ENCODE peak calls at places on chromosome 19, in eight cellular contexts. L, F, W, T, Z, S, U and H are unnamed samples.

GRCh38 chr19:19185853-19186728 is 5.9 kb downstream of the BORCS8 start:
- DNase-seq in T (no peak), L (no peak), U (peak), F (peak), Z (no peak), S (no peak), W (peak), H (no peak)

GRCh38 chr19:36213793-36214387 is 575 bp downstream of the ZNF565 start:
- DNase-seq in S (no peak), T (no peak), W (no peak), U (peak), L (no peak), Z (peak), F (peak), H (no peak)

GRCh38 chr19:19554074-19555023 is 16.3 kb downstream of the CILP2 start:
- DNase-seq in T (peak), F (peak), U (peak), Z (no peak), W (peak), L (no peak), S (no peak), H (no peak)

GRCh38 chr19:44611812-44612295 is 1.5 kb upstream of the IGSF23 start:
- DNase-seq in S (no peak), L (no peak), Z (no peak), U (no peak), W (no peak), F (no peak), T (no peak), H (no peak)

GRCh38 chr19:11821474-11821873 is 7.4 kb downstream of the ZNF440 start:
- DNase-seq in F (no peak), T (no peak), W (no peak), Z (no peak), U (peak), S (no peak), L (no peak), H (no peak)

GRCh38 chr19:41218615-41219507 is at the start of gene AXL:
- DNase-seq in T (peak), S (peak), Z (peak), U (peak), L (no peak), F (peak), W (no peak), H (no peak)

GRCh38 chr19:52748336-52748950 is 13.6 kb upstream of the ZNF611 start:
- DNase-seq in F (peak), L (no peak), S (no peak), W (no peak), Z (no peak), T (no peak), U (peak), H (no peak)

GRCh38 chr19:1521636-1522035 is 2.2 kb upstream of the PLK5 start:
- DNase-seq in U (no peak), T (no peak), Z (no peak), W (no peak), F (no peak), L (no peak), S (no peak), H (no peak)

GRCh38 chr19:31461814-31462539 is 112.7 kb upstream of the TSHZ3 start:
- DNase-seq in L (no peak), F (peak), U (peak), T (no peak), W (no peak), Z (no peak), S (no peak), H (no peak)

GRCh38 chr19:43950834-43951626 is at the start of gene ZNF221:
- DNase-seq in U (peak), W (peak), S (peak), Z (peak), F (peak), T (peak), L (peak), H (peak)

GRCh38 chr19:19105365-19106060 is 32.8 kb downstream of the TMEM161A start:
- DNase-seq in W (no peak), U (peak), F (peak), S (no peak), L (no peak), T (peak), Z (no peak), H (no peak)

GRCh38 chr19:347946-348861 is 3.6 kb upstream of the MIER2 start:
- DNase-seq in L (peak), W (no peak), T (no peak), F (no peak), S (no peak), U (peak), Z (no peak), H (no peak)

GRCh38 chr19:50008532-50008931 is 16.6 kb downstream of the VRK3 start:
- DNase-seq in W (no peak), U (peak), T (no peak), S (no peak), F (no peak), L (no peak), Z (no peak), H (no peak)

GRCh38 chr19:51983361-51983760 is 3.3 kb downstream of the ZNF350 start:
- DNase-seq in Z (no peak), U (no peak), L (no peak), F (no peak), W (no peak), T (no peak), S (no peak), H (no peak)

GRCh38 chr19:1846517-1847205 is 1.6 kb downstream of the REXO1 start:
- DNase-seq in Z (no peak), U (no peak), T (no peak), S (no peak), W (no peak), F (no peak), L (no peak), H (no peak)

GRCh38 chr19:57434386-57435061 is 601 bp upstream of the ZNF749 start:
- DNase-seq in U (peak), F (no peak), Z (no peak), T (no peak), L (no peak), S (no peak), W (no peak), H (peak)

GRCh38 chr19:17234911-17235617 is 9.0 kb downstream of the OCEL1 start:
- DNase-seq in S (peak), Z (no peak), U (peak), W (peak), T (peak), F (peak), L (no peak), H (no peak)

GRCh38 chr19:2044709-2045500 is 6.1 kb downstream of the MKNK2 start:
- DNase-seq in U (no peak), W (no peak), L (no peak), S (no peak), F (no peak), Z (no peak), T (no peak), H (no peak)

GRCh38 chr19:13932911-13933393 is 5.3 kb downstream of the PODNL1 start:
- DNase-seq in F (no peak), T (no peak), S (no peak), W (no peak), U (no peak), L (no peak), Z (no peak), H (no peak)

GRCh38 chr19:844300-844971 is 3.6 kb downstream of the PRTN3 start:
- DNase-seq in W (no peak), S (no peak), Z (no peak), U (no peak), L (no peak), F (no peak), T (no peak), H (no peak)

GRCh38 chr19:48741222-48741999 is 1.0 kb upstream of the RASIP1 start:
- DNase-seq in F (no peak), Z (no peak), S (no peak), U (peak), L (no peak), W (no peak), T (peak), H (no peak)

DNA sequence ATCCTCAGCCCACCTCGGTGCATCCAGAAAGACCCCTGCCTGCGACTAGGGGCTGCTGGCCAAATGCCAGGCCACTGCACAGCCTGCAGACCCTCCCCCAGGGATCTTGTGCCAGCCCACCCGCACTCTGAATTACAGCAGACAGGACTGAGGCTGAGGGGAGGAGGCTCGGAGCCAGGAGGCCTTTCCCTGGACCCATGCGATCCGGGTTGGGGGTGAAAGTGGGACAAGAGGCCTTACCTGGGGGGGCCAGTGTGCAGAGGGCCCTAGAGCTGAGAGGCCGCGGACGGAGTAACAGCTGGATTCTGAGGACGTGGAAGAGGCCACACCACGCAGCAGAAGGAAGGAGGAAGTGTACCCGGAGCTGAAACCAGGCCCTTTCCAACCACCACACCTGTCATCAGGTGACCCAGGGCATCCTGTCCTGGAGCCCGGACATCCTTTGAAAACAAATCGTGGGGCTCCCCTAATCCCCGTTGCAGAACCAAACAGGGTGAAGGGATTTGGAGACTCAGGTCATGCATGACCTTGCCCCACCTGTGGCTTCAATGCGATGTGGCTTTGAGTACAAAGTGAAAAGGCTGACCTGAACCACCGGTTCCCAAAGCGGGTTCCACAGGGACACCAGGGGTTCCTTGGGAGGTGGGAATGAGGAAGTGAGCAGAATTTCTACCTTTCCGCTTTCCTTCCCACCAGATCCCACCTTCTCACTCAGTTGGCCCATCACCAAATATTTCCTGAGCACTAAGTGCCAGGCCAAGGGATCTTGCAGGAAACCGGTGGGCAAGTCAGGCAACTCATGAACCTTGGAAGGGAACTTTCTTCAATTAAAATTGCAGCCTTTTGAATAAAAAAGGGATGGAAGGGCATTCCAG is 828 bp downstream of the FUT6 start:
- DNase-seq in U (no peak), Z (no peak), F (no peak), S (no peak), T (no peak), W (no peak), L (no peak), H (no peak)
- H3K27ac ChIP-seq in U (no peak), Z (no peak), F (no peak), S (no peak), T (no peak), W (no peak), L (no peak), H (no peak)

GRCh38 chr19:39411832-39412099 is 703 bp upstream of the PLEKHG2 start:
- DNase-seq in U (peak), W (peak), T (peak), F (peak), Z (peak), L (peak), S (peak), H (no peak)
- H3K4me3 ChIP-seq in U (peak), W (peak), T (peak), F (no peak), Z (peak), L (peak), S (peak), H (peak)

DNA sequence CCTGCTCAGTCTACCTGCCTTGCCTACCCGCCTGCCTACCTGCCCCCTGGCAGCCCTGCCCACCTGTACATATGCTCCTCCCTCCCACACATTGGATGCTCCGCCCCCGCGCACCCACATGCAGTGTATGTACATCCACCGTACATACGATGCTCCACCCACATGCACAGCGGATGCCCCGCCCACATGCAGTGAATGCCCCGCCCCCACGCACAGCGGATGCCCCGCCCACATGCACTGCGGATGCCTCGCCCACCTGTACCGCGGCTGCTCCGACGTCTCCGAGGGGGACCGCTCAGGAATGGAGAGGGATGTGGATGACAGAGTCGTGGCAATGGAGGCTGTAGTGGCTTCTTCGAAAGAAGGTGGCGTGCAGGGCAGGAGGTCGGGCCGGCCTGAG is 16.4 kb upstream of the CACTIN start:
- DNase-seq in T (no peak), W (no peak), Z (no peak), S (no peak), F (no peak), U (peak), L (no peak), H (no peak)
- H3K27ac ChIP-seq in T (no peak), W (no peak), Z (no peak), S (no peak), F (no peak), U (no peak), L (no peak), H (no peak)

DNA sequence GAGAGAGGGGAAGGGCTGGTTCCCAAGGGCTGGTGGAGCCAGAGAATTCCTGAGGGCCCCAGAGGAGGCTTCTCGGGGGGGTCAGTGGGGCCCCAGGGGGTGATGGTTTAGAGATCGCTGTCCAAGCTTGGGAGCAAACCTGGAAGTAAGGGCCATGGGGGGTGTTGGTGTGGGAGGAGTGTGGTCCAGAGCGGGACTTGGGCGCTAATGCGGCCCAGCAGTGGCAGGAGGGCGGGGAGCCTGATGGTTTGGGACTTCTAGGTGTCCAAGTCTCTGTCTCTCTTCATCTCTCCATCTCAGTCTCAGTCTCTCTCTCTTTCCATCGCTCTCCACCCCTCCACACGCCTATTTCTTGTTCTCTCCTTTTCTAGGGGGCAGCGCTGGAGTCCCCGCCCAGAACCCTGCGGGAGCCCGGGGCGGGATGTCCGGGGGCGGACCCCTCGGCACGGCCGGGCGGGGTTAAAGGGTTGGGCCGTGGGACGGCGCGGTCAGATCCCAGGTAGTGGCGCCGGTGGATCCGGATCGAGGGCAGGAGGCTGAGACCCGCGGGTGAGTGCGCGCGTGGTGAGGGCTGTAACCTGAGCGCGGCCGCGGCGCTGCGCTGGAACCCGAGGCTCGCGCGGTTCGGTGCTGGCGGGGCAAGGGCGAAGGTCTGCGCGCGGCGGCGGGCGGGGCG is at the start of gene CYP4F22:
- DNase-seq in Z (no peak), T (peak), S (no peak), U (no peak), L (no peak), F (no peak), W (peak), H (no peak)
- H3K4me3 ChIP-seq in Z (peak), T (peak), S (peak), U (no peak), L (no peak), F (no peak), W (peak), H (peak)

GRCh38 chr19:54418030-54418929 is 3.0 kb downstream of the TTYH1 start:
- DNase-seq in T (no peak), U (peak), S (no peak), F (no peak), Z (no peak), L (no peak), W (no peak), H (no peak)

GRCh38 chr19:54418930-54419800 is 3.9 kb downstream of the TTYH1 start:
- DNase-seq in W (no peak), T (no peak), S (no peak), U (no peak), F (no peak), Z (no peak), L (no peak), H (no peak)

GRCh38 chr19:54415901-54416621 is 797 bp downstream of the TTYH1 start:
- DNase-seq in L (no peak), F (no peak), S (no peak), Z (no peak), W (no peak), T (no peak), U (no peak), H (no peak)

GRCh38 chr19:54415208-54415900 is at the start of gene TTYH1:
- DNase-seq in T (no peak), S (no peak), Z (no peak), L (no peak), U (no peak), F (no peak), W (no peak), H (no peak)

DNA sequence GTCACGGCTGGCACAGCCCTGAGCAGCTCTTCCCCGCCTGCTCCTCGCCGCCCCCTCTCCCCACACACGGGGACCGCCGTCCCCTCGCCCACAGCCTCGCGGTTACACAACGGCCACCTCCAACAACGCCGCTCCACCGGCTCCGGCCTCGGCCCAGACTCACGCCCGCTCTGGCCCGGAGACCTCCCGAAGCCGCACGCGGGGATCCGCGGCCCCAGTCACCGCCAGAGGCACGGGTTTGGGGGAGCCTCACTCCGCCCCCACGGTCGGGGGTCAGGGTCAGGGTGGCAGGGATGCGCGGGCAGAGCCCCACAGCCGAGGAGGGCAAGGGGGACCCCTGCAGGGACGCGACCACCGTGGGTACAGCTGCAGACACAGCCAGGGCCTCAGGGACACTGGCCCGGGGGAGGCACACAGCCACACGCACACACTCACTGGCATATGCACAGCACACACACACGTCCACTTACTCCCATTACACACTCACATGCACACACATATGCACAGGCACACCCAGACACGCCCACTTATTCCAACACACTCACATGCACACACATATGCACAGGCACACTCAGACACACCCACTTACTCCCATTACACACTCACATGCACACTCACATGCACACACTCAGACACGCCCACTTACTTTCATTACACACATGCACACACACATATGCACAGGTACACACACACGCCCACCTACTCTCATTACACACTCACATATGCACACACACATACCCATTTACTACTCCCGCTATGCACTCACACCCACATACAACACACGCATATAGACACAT is 1.6 kb downstream of the TTYH1 start:
- DNase-seq in Z (no peak), S (no peak), T (no peak), U (no peak), L (no peak), F (no peak), W (no peak), H (no peak)
- H3K27ac ChIP-seq in Z (no peak), S (no peak), T (no peak), U (no peak), L (peak), F (no peak), W (no peak), H (no peak)

GRCh38 chr19:33683881-33684549 is 62.3 kb downstream of the CHST8 start:
- DNase-seq in W (no peak), L (peak), S (peak), Z (no peak), U (peak), T (peak), F (peak), H (no peak)
- H3K4me3 ChIP-seq in W (no peak), L (no peak), S (no peak), Z (no peak), U (no peak), T (no peak), F (no peak), H (no peak)

GRCh38 chr19:10672529-10673150 is 18.5 kb downstream of the ILF3 start:
- DNase-seq in S (no peak), U (no peak), T (no peak), Z (no peak), L (no peak), W (no peak), F (peak), H (no peak)

GRCh38 chr19:10670876-10671804 is 17.0 kb downstream of the ILF3 start:
- DNase-seq in F (no peak), T (no peak), U (no peak), S (no peak), W (no peak), Z (no peak), L (no peak), H (no peak)

GRCh38 chr19:10670187-10670586 is 16.0 kb downstream of the ILF3 start:
- DNase-seq in T (no peak), U (peak), S (no peak), W (no peak), F (no peak), Z (no peak), L (no peak), H (no peak)

GRCh38 chr19:10667867-10668266 is 13.7 kb downstream of the ILF3 start:
- DNase-seq in T (no peak), U (no peak), F (no peak), Z (no peak), L (no peak), W (no peak), S (no peak), H (no peak)

DNA sequence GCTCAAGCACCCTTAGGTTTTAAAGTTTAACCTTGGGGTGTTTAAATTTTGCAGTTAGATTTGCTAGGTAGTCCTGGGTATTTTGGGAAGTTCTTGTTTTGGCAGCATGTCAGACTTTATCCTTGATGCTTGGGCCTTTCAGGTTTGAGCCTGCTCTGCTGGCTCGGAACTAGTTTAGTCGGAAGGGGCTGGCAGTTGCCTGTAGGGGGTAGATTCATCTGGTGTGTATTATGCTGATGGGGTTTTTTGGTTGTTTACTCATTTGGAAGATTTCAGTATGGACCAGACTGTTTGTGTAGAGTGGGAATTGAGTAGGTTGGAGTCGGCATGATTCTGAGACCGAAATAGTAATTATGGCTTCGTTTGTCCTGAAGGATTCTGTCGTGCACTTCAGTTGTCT is 15.1 kb downstream of the ILF3 start:
- DNase-seq in T (no peak), U (no peak), W (no peak), Z (no peak), S (no peak), L (no peak), F (no peak), H (no peak)
- H3K27ac ChIP-seq in T (no peak), U (no peak), W (no peak), Z (no peak), S (no peak), L (no peak), F (no peak), H (no peak)